ENCODE peak calls at places on chromosome 13, in four cellular contexts. N is fibroblast of mammary gland, T is HFFc6, Z is mesothelial cell of epicardium. Y is an unnamed sample.

GRCh38 chr13:99067160-99067985 is 89.5 kb upstream of the DOCK9 start:
- DNase-seq in N (peak; percentile 78), T (peak; percentile 87), Z (no peak), Y (peak; percentile 50)

GRCh38 chr13:60759499-60759898 is 362.5 kb downstream of the TDRD3 start:
- DNase-seq in N (no peak), T (no peak), Z (no peak), Y (no peak)

GRCh38 chr13:112724788-112725345 is 35.0 kb downstream of the ATP11A start:
- DNase-seq in N (no peak), Z (no peak), T (no peak), Y (peak; percentile 17)

GRCh38 chr13:35767256-35767981 is 290.9 kb upstream of the MAB21L1 start:
- DNase-seq in N (no peak), T (no peak), Z (no peak), Y (no peak)

GRCh38 chr13:48155850-48156249 is 60.9 kb upstream of the MED4 start:
- DNase-seq in T (peak; percentile 25), Z (no peak), N (peak; percentile 70), Y (peak; percentile 89)

GRCh38 chr13:27493981-27494380 is 43.6 kb upstream of the MTIF3 start:
- DNase-seq in T (no peak), Z (no peak), N (no peak), Y (no peak)

GRCh38 chr13:29453657-29454056 is 141.8 kb downstream of the SLC7A1 start:
- DNase-seq in N (peak; percentile 28), Z (no peak), T (no peak), Y (no peak)

GRCh38 chr13:112743451-112744305 is 53.8 kb downstream of the ATP11A start:
- DNase-seq in T (no peak), Z (no peak), N (no peak), Y (no peak)

GRCh38 chr13:95628488-95628887 is 16.0 kb downstream of the DZIP1 start:
- DNase-seq in N (peak; percentile 20), T (no peak), Z (no peak), Y (no peak)

GRCh38 chr13:40087021-40088002 is 431.9 kb downstream of the COG6 start:
- DNase-seq in T (no peak), Z (no peak), N (no peak), Y (no peak)

GRCh38 chr13:24159921-24160324 is 597 bp upstream of the SPATA13 start:
- DNase-seq in N (no peak), Z (no peak), T (no peak), Y (no peak)

GRCh38 chr13:98549006-98549727 is 27.7 kb downstream of the STK24 start:
- DNase-seq in Z (no peak), N (peak; percentile 96), T (peak; percentile 88), Y (peak; percentile 76)

GRCh38 chr13:112229992-112230872 is 145.9 kb upstream of the SPACA7 start:
- DNase-seq in Z (no peak), N (no peak), T (no peak), Y (no peak)

GRCh38 chr13:97189943-97190342 is 32.2 kb upstream of the MBNL2 start:
- DNase-seq in Z (no peak), N (no peak), T (no peak), Y (no peak)

GRCh38 chr13:21033224-21033855 is 28.0 kb downstream of the LATS2 start:
- DNase-seq in T (peak; percentile 52), N (peak; percentile 77), Z (no peak), Y (peak; percentile 44)

GRCh38 chr13:25044071-25044470 is 51.9 kb upstream of the PABPC3 start:
- DNase-seq in Z (no peak), T (no peak), N (no peak), Y (no peak)

GRCh38 chr13:100512422-100512821 is 76.2 kb downstream of the GGACT start:
- DNase-seq in T (no peak), Z (no peak), N (peak; percentile 43), Y (peak; percentile 21)

GRCh38 chr13:110391273-110391672 is 84.2 kb downstream of the COL4A2 start:
- DNase-seq in N (peak; percentile 50), Z (no peak), T (peak; percentile 55), Y (no peak)

GRCh38 chr13:21567714-21568113 is 36.3 kb downstream of the MICU2 start:
- DNase-seq in Z (no peak), T (no peak), N (no peak), Y (no peak)

GRCh38 chr13:44362394-44363040 is 11.1 kb upstream of the SERP2 start:
- DNase-seq in T (no peak), N (peak; percentile 29), Z (no peak), Y (no peak)

GRCh38 chr13:83881031-83881727 is 1.1 kb downstream of the SLITRK1 start:
- DNase-seq in N (no peak), Z (no peak), T (no peak), Y (no peak)

GRCh38 chr13:59088716-59089115 is 1075.0 kb downstream of the DIAPH3 start:
- DNase-seq in N (peak; percentile 70), T (no peak), Z (no peak), Y (peak; percentile 55)

GRCh38 chr13:100650321-100650720 is 24.3 kb downstream of the TMTC4 start:
- DNase-seq in T (no peak), N (no peak), Z (no peak), Y (no peak)

GRCh38 chr13:30866692-30867669 is 39.1 kb upstream of the MEDAG start:
- DNase-seq in N (no peak), Z (no peak), T (no peak), Y (no peak)

GRCh38 chr13:72127031-72127430 is 260.0 kb upstream of the DACH1 start:
- DNase-seq in T (no peak), N (no peak), Z (no peak), Y (no peak)

GRCh38 chr13:48038763-48039162 is 1.2 kb downstream of the NUDT15 start:
- DNase-seq in N (no peak), Z (no peak), T (peak; percentile 0), Y (peak; percentile 5)

GRCh38 chr13:21076265-21076653 is 14.9 kb upstream of the LATS2 start:
- DNase-seq in T (no peak), N (peak; percentile 13), Z (no peak), Y (no peak)

GRCh38 chr13:27425151-27425917 is 915 bp downstream of the GTF3A start:
- DNase-seq in Z (no peak), N (peak; percentile 42), T (no peak), Y (peak; percentile 25)

GRCh38 chr13:31050486-31051400 is 111.0 kb downstream of the HSPH1 start:
- DNase-seq in T (peak; percentile 25), N (peak; percentile 41), Z (no peak), Y (no peak)

DNA sequence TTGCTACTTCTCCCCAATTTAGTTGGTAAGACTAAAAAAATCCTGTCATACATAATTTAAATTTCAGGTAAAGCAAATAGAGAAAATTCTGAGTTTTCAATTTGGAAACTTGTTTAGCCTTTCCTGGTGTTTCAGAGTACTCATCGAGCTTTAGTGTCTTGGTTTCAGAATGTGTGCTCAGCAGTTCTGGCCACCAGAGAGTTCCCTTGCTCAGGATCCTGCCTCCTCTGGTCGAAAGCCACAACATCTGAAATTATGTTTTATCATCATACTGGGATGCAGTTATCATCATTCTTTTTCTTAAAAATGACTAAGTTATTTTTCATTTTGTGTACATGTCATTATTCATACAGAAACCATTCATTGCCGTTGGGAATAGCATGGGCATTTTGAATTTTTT is 263.2 kb upstream of the SPRY2 start:
- DNase-seq in Z (no peak), T (no peak), N (peak; percentile 39), Y (no peak)
- TF ChIP-seq CTCF in Z (no peak), T (no peak), N (peak; percentile 31), Y (no peak)

DNA sequence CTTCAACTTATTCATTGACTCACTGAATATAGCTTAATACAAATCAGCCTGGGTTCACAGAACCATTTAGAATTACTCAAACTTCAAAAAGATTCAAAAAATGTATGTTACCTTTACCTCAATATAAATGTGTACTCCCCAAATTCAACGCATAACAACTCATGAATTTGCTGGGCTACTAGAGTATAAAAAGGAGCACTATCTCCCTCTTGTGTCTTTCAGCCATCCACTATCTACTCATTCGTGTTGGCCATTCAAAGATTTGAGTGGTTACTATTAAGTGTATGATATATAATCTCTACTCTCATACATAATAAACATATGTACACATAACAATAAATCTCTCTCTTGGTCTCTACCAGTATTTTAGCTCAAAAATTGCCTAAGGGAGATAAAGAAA is 20.3 kb downstream of the INTS6 start:
- DNase-seq in N (no peak), T (no peak), Z (no peak), Y (no peak)
- TF ChIP-seq CTCF in N (no peak), T (no peak), Z (no peak), Y (no peak)

GRCh38 chr13:77810430-77810829 is 108.2 kb downstream of the EDNRB start:
- DNase-seq in Z (no peak), T (peak; percentile 1), N (peak; percentile 62), Y (peak; percentile 59)
- TF ChIP-seq CTCF in Z (no peak), T (no peak), N (peak; percentile 51), Y (peak; percentile 35)

DNA sequence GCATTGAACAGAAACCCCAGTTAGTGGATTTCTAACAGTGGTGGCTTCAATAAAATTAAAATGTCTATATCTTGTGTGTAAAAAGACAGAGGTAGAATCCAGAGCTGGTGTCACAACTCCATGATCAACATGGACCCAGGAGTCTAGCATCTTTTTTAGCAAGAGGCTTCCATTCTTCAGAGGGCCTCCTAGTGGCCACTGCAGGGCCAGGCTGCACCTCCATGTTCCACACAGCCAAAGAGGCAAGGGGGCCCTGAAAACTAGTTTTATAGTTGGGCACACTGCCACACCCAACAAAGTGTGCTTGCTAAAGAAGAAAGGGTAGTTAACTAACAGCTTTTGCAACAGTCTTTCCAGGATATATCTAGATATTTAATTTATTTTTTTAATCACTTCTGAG is 12.9 kb downstream of the N4BP2L1 start:
- DNase-seq in Z (no peak), N (peak; percentile 28), T (no peak), Y (peak; percentile 28)
- TF ChIP-seq CTCF in Z (no peak), N (peak; percentile 64), T (peak; percentile 77), Y (peak; percentile 25)